ENCODE peak calls at places on chromosomes 13 and 19, in five cellular contexts. A is endothelial cell of umbilical vein, I is NB4, N is WTC11, C is A549. M is an unnamed sample.

GRCh38 chr19:33132425-33132824 is 511 bp downstream of the WDR88 start:
- DNase-seq in A (no peak), I (no peak), N (peak; percentile 53), C (peak; percentile 70), M (peak; percentile 68)

GRCh38 chr19:29001006-29001921 is 211.7 kb downstream of the UQCRFS1 start:
- DNase-seq in A (no peak), I (peak; percentile 14), N (no peak), C (no peak), M (no peak)

GRCh38 chr19:50670102-50670380 is 20.8 kb downstream of the C19orf81 start:
- DNase-seq in A (no peak), I (no peak), N (no peak), C (no peak), M (no peak)

GRCh38 chr13:62997038-62997619 is 1581.5 kb upstream of the PCDH20 start:
- DNase-seq in A (no peak), I (no peak), N (no peak), C (no peak), M (no peak)

GRCh38 chr13:27005556-27005955 is 166.1 kb downstream of the USP12 start:
- DNase-seq in A (no peak), I (peak; percentile 38), N (no peak), C (no peak), M (no peak)

GRCh38 chr13:76637651-76638111 is 248.5 kb downstream of the KCTD12 start:
- DNase-seq in A (peak; percentile 80), I (no peak), N (no peak), C (no peak), M (no peak)

GRCh38 chr19:13615890-13616289 is 109.6 kb upstream of the CACNA1A start:
- DNase-seq in A (no peak), I (no peak), N (no peak), C (no peak), M (no peak)

GRCh38 chr13:26968431-26969335 is 202.9 kb downstream of the USP12 start:
- DNase-seq in A (no peak), I (peak; percentile 91), N (no peak), C (no peak), M (no peak)

GRCh38 chr13:101146101-101146898 is 270.0 kb downstream of the NALCN start:
- DNase-seq in A (no peak), I (no peak), N (no peak), C (no peak), M (no peak)

GRCh38 chr19:55080121-55080914 is 4.6 kb downstream of the EPS8L1 start:
- DNase-seq in A (peak; percentile 47), I (peak; percentile 81), N (peak; percentile 92), C (peak; percentile 82), M (peak; percentile 94)

GRCh38 chr13:67343777-67344176 is 113.6 kb upstream of the PCDH9 start:
- DNase-seq in A (no peak), I (no peak), N (no peak), C (no peak), M (no peak)

GRCh38 chr13:95301135-95301946 is at the start of gene ABCC4:
- DNase-seq in A (peak; percentile 72), I (peak; percentile 79), N (peak; percentile 69), C (peak; percentile 64), M (peak; percentile 82)

GRCh38 chr19:40567750-40568494 is 8.8 kb upstream of the SHKBP1 start:
- DNase-seq in A (no peak), I (no peak), N (peak; percentile 62), C (no peak), M (no peak)

GRCh38 chr19:39336483-39336882 is 640 bp upstream of the GMFG start:
- DNase-seq in A (no peak), I (no peak), N (no peak), C (no peak), M (no peak)

GRCh38 chr13:44818428-44818827 is 170.8 kb downstream of the NUFIP1 start:
- DNase-seq in A (no peak), I (peak; percentile 42), N (no peak), C (no peak), M (no peak)

GRCh38 chr13:48156466-48156865 is 61.6 kb upstream of the MED4 start:
- DNase-seq in A (no peak), I (peak; percentile 77), N (peak; percentile 29), C (no peak), M (peak; percentile 58)

GRCh38 chr19:10089801-10090375 is 3.8 kb downstream of the SHFL start:
- DNase-seq in A (no peak), I (peak; percentile 34), N (no peak), C (no peak), M (no peak)

GRCh38 chr13:79079351-79079839 is 326.7 kb downstream of the RBM26 start:
- DNase-seq in A (no peak), I (no peak), N (no peak), C (no peak), M (no peak)

GRCh38 chr13:111872475-111873150 is 194.3 kb upstream of the SOX1 start:
- DNase-seq in A (no peak), I (no peak), N (no peak), C (no peak), M (no peak)

GRCh38 chr19:33731886-33732285 is 64.8 kb upstream of the KCTD15 start:
- DNase-seq in A (no peak), I (no peak), N (no peak), C (no peak), M (no peak)

GRCh38 chr13:100560498-100561215 is 27.9 kb downstream of the GGACT start:
- DNase-seq in A (no peak), I (no peak), N (no peak), C (no peak), M (no peak)

GRCh38 chr19:46218160-46218559 is 11.4 kb upstream of the IGFL1 start:
- DNase-seq in A (peak; percentile 24), I (peak; percentile 78), N (peak; percentile 81), C (no peak), M (peak; percentile 38)

GRCh38 chr13:110275931-110276552 is 30.9 kb downstream of the COL4A1 start:
- DNase-seq in A (no peak), I (no peak), N (no peak), C (no peak), M (no peak)

GRCh38 chr13:21395953-21396352 is 63.1 kb downstream of the ZDHHC20 start:
- DNase-seq in A (no peak), I (peak; percentile 7), N (no peak), C (no peak), M (no peak)

GRCh38 chr13:99198630-99199029 is 2.0 kb upstream of the UBAC2 start:
- DNase-seq in A (no peak), I (no peak), N (no peak), C (no peak), M (no peak)

GRCh38 chr13:24684600-24684998 is 4.4 kb downstream of the ATP12A start:
- DNase-seq in A (no peak), I (peak; percentile 55), N (no peak), C (no peak), M (no peak)

GRCh38 chr19:15452111-15453047 is 2.6 kb upstream of the WIZ start:
- DNase-seq in A (peak; percentile 94), I (peak; percentile 45), N (peak; percentile 99), C (peak; percentile 71), M (peak; percentile 98)

GRCh38 chr19:1884719-1885334 is 469 bp downstream of the ABHD17A start:
- DNase-seq in A (no peak), I (no peak), N (no peak), C (no peak), M (no peak)

GRCh38 chr19:8585894-8586750 is 8.9 kb upstream of the MYO1F start:
- DNase-seq in A (no peak), I (peak; percentile 91), N (peak; percentile 99), C (no peak), M (peak; percentile 64)

GRCh38 chr13:28466151-28466550 is 28.8 kb downstream of the FLT1 start:
- DNase-seq in A (peak; percentile 59), I (no peak), N (no peak), C (no peak), M (no peak)

GRCh38 chr19:58560007-58560887 is 1.8 kb upstream of the UBE2M start:
- DNase-seq in A (no peak), I (peak; percentile 11), N (no peak), C (no peak), M (no peak)

GRCh38 chr19:49968279-49968922 is 7.4 kb upstream of the SIGLEC11 start:
- DNase-seq in A (no peak), I (peak; percentile 71), N (no peak), C (no peak), M (no peak)

GRCh38 chr19:45087531-45087930 is 5.4 kb upstream of the PPP1R37 start:
- DNase-seq in A (no peak), I (peak; percentile 20), N (no peak), C (no peak), M (no peak)

GRCh38 chr13:60019119-60019993 is 144.4 kb downstream of the DIAPH3 start:
- DNase-seq in A (no peak), I (peak; percentile 29), N (no peak), C (no peak), M (no peak)

GRCh38 chr19:47541507-47541906 is 26.6 kb upstream of the NAPA start:
- DNase-seq in A (no peak), I (peak; percentile 39), N (no peak), C (no peak), M (no peak)

GRCh38 chr13:77565635-77566034 is 30.1 kb downstream of the SCEL start:
- DNase-seq in A (peak; percentile 71), I (peak; percentile 57), N (no peak), C (peak; percentile 4), M (no peak)

GRCh38 chr13:92463134-92463533 is 763.5 kb upstream of the GPC6 start:
- DNase-seq in A (no peak), I (no peak), N (no peak), C (no peak), M (no peak)

GRCh38 chr13:84605927-84606326 is 723.7 kb upstream of the SLITRK1 start:
- DNase-seq in A (no peak), I (no peak), N (peak; percentile 28), C (no peak), M (no peak)
- TF ChIP-seq MAX in A (no peak), I (no peak), N (no peak), C (no peak), M (no peak)

GRCh38 chr19:30743702-30744101 is 371.5 kb downstream of the ZNF536 start:
- DNase-seq in A (no peak), I (no peak), N (no peak), C (no peak), M (peak; percentile 7)
- TF ChIP-seq MAX in A (no peak), I (no peak), N (no peak), C (no peak), M (no peak)

GRCh38 chr13:42832341-42833153 is 51.2 kb downstream of the FAM216B start:
- DNase-seq in A (no peak), I (peak; percentile 8), N (no peak), C (no peak), M (no peak)

GRCh38 chr13:42836930-42837329 is 55.5 kb downstream of the FAM216B start:
- DNase-seq in A (peak; percentile 19), I (no peak), N (no peak), C (peak; percentile 3), M (peak; percentile 5)

GRCh38 chr13:42835012-42835411 is 53.6 kb downstream of the FAM216B start:
- DNase-seq in A (no peak), I (no peak), N (no peak), C (no peak), M (no peak)
- TF ChIP-seq MAX in A (no peak), I (no peak), N (no peak), C (no peak), M (no peak)

DNA sequence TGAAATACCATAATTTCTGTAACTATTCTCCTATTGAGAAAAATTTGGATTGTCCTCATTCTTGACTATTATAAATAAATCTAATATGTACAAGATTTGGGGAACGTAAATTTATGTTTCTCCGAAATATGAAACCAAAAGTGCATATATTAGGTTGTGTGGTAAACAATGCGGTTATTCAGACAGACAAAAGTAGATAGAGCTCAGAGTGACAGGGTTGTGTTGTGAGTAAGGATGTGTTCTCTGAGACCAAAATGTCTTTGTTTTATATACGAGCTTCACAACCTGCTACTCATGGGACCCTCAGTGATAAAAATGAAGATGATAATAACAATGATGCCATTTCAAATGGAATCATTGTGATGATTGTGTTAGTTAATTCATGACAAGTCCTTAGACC is 796.3 kb upstream of the SLC10A2 start:
- DNase-seq in A (no peak), I (no peak), N (no peak), C (no peak), M (no peak)
- TF ChIP-seq MAX in A (no peak), I (no peak), N (no peak), C (no peak), M (no peak)